ENCODE peak calls at places on chromosomes 11 and 22, in seven cellular contexts. S is AG04450; D is thoracic aorta; R is colonic mucosa; A is CD8-positive, alpha-beta memory T cell; G is CD8-positive, alpha-beta T cell; O is IMR-90. X is an unnamed sample.

GRCh38 chr11:3073029-3073435 is 15.8 kb upstream of the CARS1 start:
- DNase-seq in S (no peak), D (no peak), R (no peak), A (no peak), G (no peak), O (peak), X (no peak)

GRCh38 chr11:119374632-119375394 is 6.7 kb downstream of the USP2 start:
- DNase-seq in S (no peak), D (no peak), R (no peak), A (no peak), G (no peak), O (no peak), X (no peak)

GRCh38 chr11:3357994-3358676 is 20.8 kb downstream of the ZNF195 start:
- DNase-seq in S (no peak), D (no peak), R (no peak), A (no peak), G (no peak), O (no peak), X (no peak)

GRCh38 chr11:8767466-8768142 is 85.0 kb downstream of the RPL27A start:
- DNase-seq in S (no peak), D (no peak), R (no peak), A (no peak), G (no peak), O (no peak), X (no peak)

GRCh38 chr22:35930933-35931332 is 97.7 kb downstream of the RBFOX2 start:
- DNase-seq in S (peak), D (no peak), R (no peak), A (no peak), G (no peak), O (peak), X (peak)

GRCh38 chr22:32487021-32487420 is 12.4 kb downstream of the FBXO7 start:
- DNase-seq in S (no peak), D (no peak), R (no peak), A (no peak), G (no peak), O (no peak), X (no peak)

GRCh38 chr11:70070736-70071135 is 7.4 kb upstream of the ANO1 start:
- DNase-seq in S (no peak), D (no peak), R (no peak), A (no peak), G (no peak), O (no peak), X (no peak)

GRCh38 chr11:62726156-62727006 is 876 bp downstream of the HNRNPUL2 start:
- DNase-seq in S (no peak), D (no peak), R (no peak), A (no peak), G (no peak), O (no peak), X (no peak)

GRCh38 chr11:76637491-76638266 is 32.9 kb downstream of the LRRC32 start:
- DNase-seq in S (no peak), D (no peak), R (no peak), A (no peak), G (peak), O (no peak), X (no peak)

GRCh38 chr11:66068923-66069714 is 953 bp upstream of the PACS1 start:
- DNase-seq in S (no peak), D (peak), R (peak), A (peak), G (peak), O (peak), X (no peak)

GRCh38 chr11:45000918-45001317 is 50.2 kb upstream of the TP53I11 start:
- DNase-seq in S (no peak), D (no peak), R (no peak), A (no peak), G (no peak), O (no peak), X (no peak)

GRCh38 chr11:94800394-94800793 is 32.2 kb downstream of the AMOTL1 start:
- DNase-seq in S (no peak), D (no peak), R (peak), A (no peak), G (no peak), O (no peak), X (peak)

GRCh38 chr22:35961480-35961902 is 67.1 kb downstream of the RBFOX2 start:
- DNase-seq in S (peak), D (peak), R (no peak), A (no peak), G (no peak), O (peak), X (no peak)

GRCh38 chr11:91081440-91082088 is 858.7 kb upstream of the CHORDC1 start:
- DNase-seq in S (no peak), D (no peak), R (no peak), A (no peak), G (no peak), O (peak), X (peak)

GRCh38 chr11:61054927-61055562 is 47.2 kb upstream of the CD5 start:
- DNase-seq in S (no peak), D (no peak), R (no peak), A (no peak), G (no peak), O (no peak), X (no peak)

GRCh38 chr11:130071211-130071712 is 1.6 kb downstream of the APLP2 start:
- DNase-seq in S (no peak), D (no peak), R (no peak), A (no peak), G (no peak), O (peak), X (no peak)

GRCh38 chr11:82873919-82874333 is 26.3 kb downstream of the PRCP start:
- DNase-seq in S (no peak), D (no peak), R (no peak), A (no peak), G (no peak), O (no peak), X (no peak)

GRCh38 chr11:11876458-11876857 is 34.7 kb downstream of the USP47 start:
- DNase-seq in S (no peak), D (no peak), R (no peak), A (no peak), G (no peak), O (no peak), X (no peak)

GRCh38 chr11:70733327-70734325 is 335.3 kb downstream of the CTTN start:
- DNase-seq in S (no peak), D (no peak), R (no peak), A (no peak), G (no peak), O (no peak), X (no peak)

DNA sequence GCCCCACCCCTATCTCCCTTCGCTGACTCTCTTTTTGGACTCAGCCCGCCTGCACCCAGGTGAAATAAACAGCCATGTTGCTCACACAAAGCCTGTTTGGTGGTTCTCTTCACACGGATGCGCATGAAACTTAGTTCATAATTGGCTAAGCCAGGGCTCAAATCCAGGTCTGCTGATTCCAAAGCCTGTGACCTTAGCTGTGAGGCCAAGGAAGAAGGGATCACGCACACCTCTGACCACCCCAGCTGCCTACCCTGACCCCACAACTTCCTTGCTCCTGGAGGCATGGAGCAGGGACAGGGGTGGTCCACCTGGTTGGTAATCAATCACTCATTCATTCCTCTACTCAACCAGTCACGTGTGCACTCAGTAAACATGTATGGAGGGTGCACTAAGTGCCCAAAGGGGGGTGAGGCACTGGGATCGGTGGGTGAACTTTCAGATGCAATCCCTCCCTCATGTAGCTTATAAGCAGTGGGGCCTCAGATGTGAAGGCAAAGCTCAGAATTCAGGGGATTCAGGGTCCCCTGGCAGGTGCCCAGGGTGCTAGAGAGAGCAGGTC is 10.3 kb downstream of the FXYD2 start:
- DNase-seq in S (no peak), D (no peak), R (no peak), A (no peak), G (no peak), O (no peak), X (no peak)
- H3K4me3 ChIP-seq in S (no peak), D (no peak), R (no peak), A (no peak), G (no peak), O (no peak), X (no peak)

GRCh38 chr22:45876136-45877035 is 100.6 kb downstream of the WNT7B start:
- DNase-seq in S (no peak), D (no peak), R (no peak), A (no peak), G (no peak), O (no peak), X (no peak)

GRCh38 chr22:45877036-45877380 is 100.0 kb downstream of the WNT7B start:
- DNase-seq in S (no peak), D (no peak), R (no peak), A (no peak), G (no peak), O (no peak), X (peak)

GRCh38 chr22:45878901-45879551 is 97.9 kb downstream of the WNT7B start:
- DNase-seq in S (no peak), D (no peak), R (no peak), A (no peak), G (no peak), O (no peak), X (no peak)

GRCh38 chr22:45878051-45878764 is 98.8 kb downstream of the WNT7B start:
- DNase-seq in S (no peak), D (no peak), R (no peak), A (no peak), G (no peak), O (no peak), X (no peak)

DNA sequence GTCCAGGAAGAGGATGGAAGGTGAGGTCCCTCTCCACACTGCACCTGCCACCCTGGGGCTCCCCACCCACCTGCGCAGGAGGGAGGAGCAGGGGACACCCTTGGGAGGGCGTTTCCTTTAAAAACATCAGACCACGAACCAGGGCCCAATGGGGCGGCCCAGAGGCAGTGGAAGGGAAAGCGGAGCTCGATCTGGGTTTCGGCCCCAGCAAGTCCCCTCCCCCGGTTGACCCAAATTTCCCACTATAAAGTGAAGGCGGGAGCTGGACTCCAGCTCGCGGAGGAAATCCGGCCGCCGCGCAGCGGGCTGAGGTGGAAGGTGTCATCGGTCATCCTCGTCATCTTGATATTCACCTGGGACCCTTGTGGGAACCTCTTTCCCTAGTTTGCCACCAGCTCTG is 99.3 kb downstream of the WNT7B start:
- DNase-seq in S (no peak), D (no peak), R (no peak), A (no peak), G (no peak), O (no peak), X (no peak)
- H3K27ac ChIP-seq in S (no peak), D (no peak), R (no peak), A (no peak), G (no peak), O (no peak), X (no peak)

DNA sequence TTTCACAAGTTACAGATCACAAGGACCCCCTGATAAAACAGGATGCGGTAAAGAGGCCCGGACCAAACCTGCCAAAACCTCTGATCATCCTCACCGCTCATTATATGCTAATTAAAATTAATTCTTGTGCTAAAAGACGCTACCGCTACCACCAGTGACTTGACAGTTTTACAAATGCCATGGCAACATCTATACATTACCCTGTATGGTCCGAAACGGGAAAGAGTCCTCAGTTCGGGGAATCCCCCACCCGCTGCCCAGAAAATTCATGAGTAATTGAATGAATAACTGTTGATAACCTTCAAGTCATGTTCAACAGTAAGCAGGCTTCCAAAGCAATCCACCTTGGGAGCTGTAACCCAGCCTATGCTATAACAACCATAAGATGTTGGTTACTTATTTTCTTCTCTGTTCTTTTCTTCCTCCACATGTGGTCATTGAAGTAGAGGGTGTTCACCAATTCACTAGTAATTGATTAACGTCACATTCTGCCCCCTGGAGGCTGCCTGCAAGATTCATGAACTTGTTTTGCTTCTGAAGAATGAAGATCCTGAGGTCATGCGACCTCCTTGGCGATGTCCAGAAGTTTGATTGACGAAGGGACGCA is 20.6 kb downstream of the APOBEC3H start:
- DNase-seq in S (no peak), D (no peak), R (peak), A (peak), G (peak), O (peak), X (no peak)
- H3K4me3 ChIP-seq in S (no peak), D (no peak), R (no peak), A (peak), G (no peak), O (no peak), X (no peak)

GRCh38 chr22:29394931-29395581 is 6.7 kb upstream of the AP1B1 start:
- DNase-seq in S (peak), D (no peak), R (peak), A (peak), G (peak), O (peak), X (peak)
- H3K27ac ChIP-seq in S (no peak), D (no peak), R (no peak), A (no peak), G (no peak), O (no peak), X (no peak)